ENCODE peak calls at places on chromosome 14, in ten cellular contexts. G is nucleus accumbens; T is activated naive CD4-positive, alpha-beta T cell treated with anti-CD3 and anti-CD28 coated beads, Interleukin-2, amount 10 ng/mL, durations not matched to agents 7 days and 5 days; N is central memory CD4-positive, alpha-beta T cell; R is stimulated activated CD4-positive, alpha-beta T cell treated with anti-CD3 and anti-CD28 coated beads, Interleukin-15, amount 100 ng/mL, for 1 hour; Z is GM19239; B is ELR; E is ovary; U is A172; A is SW 1271. C is an unnamed sample.

GRCh38 chr14:45891417-45892080 is 638.5 kb upstream of the MIS18BP1 start:
- DNase-seq in E (peak), N (no peak), G (peak), B (no peak), U (no peak), A (no peak), Z (no peak), T (no peak), R (no peak), C (no peak)

GRCh38 chr14:105061428-105062047 is 3.7 kb downstream of the GPR132 start:
- DNase-seq in R (peak), T (peak), N (peak), U (no peak), Z (peak), E (no peak), G (no peak), A (no peak), B (no peak), C (peak)

GRCh38 chr14:53491256-53491905 is 338.3 kb upstream of the DDHD1 start:
- DNase-seq in B (peak), T (no peak), G (no peak), Z (no peak), R (no peak), N (no peak), E (no peak), A (no peak), U (no peak), C (no peak)

GRCh38 chr14:55850803-55851202 is 267.4 kb upstream of the PELI2 start:
- DNase-seq in N (no peak), Z (no peak), B (peak), E (no peak), U (no peak), R (no peak), A (no peak), G (no peak), T (no peak), C (no peak)

GRCh38 chr14:101475468-101476257 is 85.6 kb upstream of the DIO3 start:
- DNase-seq in A (no peak), T (no peak), G (no peak), Z (no peak), U (no peak), R (no peak), N (no peak), B (peak), E (peak), C (no peak)

GRCh38 chr14:20782280-20782890 is 1.3 kb downstream of the RNASE6 start:
- DNase-seq in B (no peak), U (no peak), E (no peak), R (no peak), N (peak), T (peak), A (no peak), G (no peak), Z (peak), C (no peak)

GRCh38 chr14:104171029-104171697 is 32.8 kb downstream of the KIF26A start:
- DNase-seq in U (no peak), G (no peak), R (no peak), N (no peak), T (no peak), E (no peak), Z (no peak), A (no peak), B (no peak), C (no peak)

GRCh38 chr14:85079842-85080741 is 449.9 kb upstream of the FLRT2 start:
- DNase-seq in Z (no peak), R (no peak), N (no peak), B (no peak), A (no peak), U (no peak), G (no peak), T (no peak), E (no peak), C (no peak)

GRCh38 chr14:43481864-43482263 is 1025.2 kb downstream of the FSCB start:
- DNase-seq in R (no peak), N (no peak), E (no peak), A (no peak), B (no peak), T (no peak), Z (no peak), G (no peak), U (no peak), C (no peak)

GRCh38 chr14:69485701-69486100 is 1.2 kb downstream of the PLEKHD1 start:
- DNase-seq in G (no peak), A (no peak), Z (no peak), U (no peak), N (no peak), R (no peak), T (no peak), B (no peak), E (no peak), C (no peak)

GRCh38 chr14:86654558-86655184 is 1124.7 kb downstream of the FLRT2 start:
- DNase-seq in U (peak), G (no peak), N (no peak), E (no peak), T (peak), Z (no peak), B (peak), A (no peak), R (no peak), C (peak)

GRCh38 chr14:24186831-24187537 is 1.6 kb downstream of the IPO4 start:
- DNase-seq in A (no peak), G (no peak), T (no peak), R (no peak), U (no peak), N (no peak), B (no peak), E (no peak), Z (no peak), C (no peak)

GRCh38 chr14:61300754-61301153 is 19.6 kb upstream of the TMEM30B start:
- DNase-seq in U (no peak), B (no peak), N (no peak), E (no peak), Z (no peak), R (no peak), G (no peak), T (no peak), A (no peak), C (no peak)

GRCh38 chr14:59845245-59845644 is 25.3 kb downstream of the RTN1 start:
- DNase-seq in B (no peak), E (no peak), N (no peak), G (no peak), U (no peak), R (no peak), T (no peak), Z (no peak), A (no peak), C (no peak)

GRCh38 chr14:49950275-49951250 is 57.7 kb downstream of the ARF6 start:
- DNase-seq in T (peak), N (no peak), Z (no peak), U (peak), E (no peak), B (peak), R (no peak), A (no peak), G (no peak), C (no peak)

GRCh38 chr14:78319826-78320635 is 149.9 kb downstream of the NRXN3 start:
- DNase-seq in T (no peak), Z (no peak), E (no peak), N (no peak), B (no peak), A (no peak), U (no peak), G (no peak), R (no peak), C (no peak)

GRCh38 chr14:68506021-68506644 is 286.7 kb downstream of the ZFP36L1 start:
- DNase-seq in B (peak), U (peak), A (no peak), T (no peak), N (no peak), G (no peak), Z (no peak), E (no peak), R (no peak), C (no peak)

GRCh38 chr14:89330236-89331002 is 86.6 kb downstream of the FOXN3 start:
- DNase-seq in R (no peak), E (peak), A (no peak), B (no peak), G (no peak), T (no peak), U (no peak), N (no peak), Z (no peak), C (peak)

GRCh38 chr14:64507376-64508156 is 3.0 kb downstream of the ZBTB1 start:
- DNase-seq in Z (no peak), E (no peak), G (no peak), R (no peak), A (no peak), U (peak), T (no peak), B (peak), N (no peak), C (no peak)

GRCh38 chr14:100577986-100578431 is 9.2 kb downstream of the BEGAIN start:
- DNase-seq in U (no peak), Z (no peak), E (no peak), A (no peak), B (no peak), T (no peak), R (no peak), G (no peak), N (no peak), C (peak)

GRCh38 chr14:101365329-101366158 is 195.8 kb upstream of the DIO3 start:
- DNase-seq in Z (no peak), U (no peak), T (no peak), G (no peak), A (no peak), R (no peak), E (peak), N (no peak), B (no peak), C (no peak)

GRCh38 chr14:104030958-104031357 is 54.5 kb upstream of the ASPG start:
- DNase-seq in G (no peak), R (no peak), E (no peak), B (no peak), U (no peak), A (no peak), N (no peak), Z (no peak), T (no peak), C (no peak)

GRCh38 chr14:78530078-78530477 is 359.9 kb downstream of the NRXN3 start:
- DNase-seq in A (no peak), T (peak), R (no peak), E (no peak), U (no peak), Z (peak), N (no peak), G (no peak), B (peak), C (no peak)

C was measured in right cardiac atrium.